ENCODE peak calls at places on chromosomes 12 and 14, in nine cellular contexts. One of them, this sample, is unnamed.

GRCh38 chr14:57865066-57865449 is 834 bp downstream of the SLC35F4 start:
- DNase-seq in esophagus squamous epithelium: no peak
- DNase-seq in gastrocnemius medialis: no peak
- DNase-seq in stomach: no peak
- DNase-seq in GM12878: no peak
- DNase-seq in body of pancreas: no peak
- DNase-seq in NB4: no peak
- DNase-seq in heart left ventricle: no peak
- DNase-seq in transverse colon: no peak
- DNase-seq in this sample: no peak

GRCh38 chr12:54725233-54725843 is 77.2 kb upstream of the DCD start:
- DNase-seq in esophagus squamous epithelium: no peak
- DNase-seq in gastrocnemius medialis: no peak
- DNase-seq in stomach: no peak
- DNase-seq in GM12878: no peak
- DNase-seq in body of pancreas: no peak
- DNase-seq in NB4: peak; percentile 53
- DNase-seq in heart left ventricle: no peak
- DNase-seq in transverse colon: no peak
- DNase-seq in this sample: no peak

GRCh38 chr14:91307652-91308051 is 63.1 kb upstream of the GPR68 start:
- DNase-seq in esophagus squamous epithelium: no peak
- DNase-seq in gastrocnemius medialis: no peak
- DNase-seq in stomach: no peak
- DNase-seq in GM12878: no peak
- DNase-seq in body of pancreas: no peak
- DNase-seq in NB4: no peak
- DNase-seq in heart left ventricle: no peak
- DNase-seq in transverse colon: no peak
- DNase-seq in this sample: no peak

GRCh38 chr14:33057585-33057984 is 118.9 kb downstream of the NPAS3 start:
- DNase-seq in esophagus squamous epithelium: no peak
- DNase-seq in gastrocnemius medialis: no peak
- DNase-seq in stomach: no peak
- DNase-seq in GM12878: no peak
- DNase-seq in body of pancreas: no peak
- DNase-seq in NB4: no peak
- DNase-seq in heart left ventricle: no peak
- DNase-seq in transverse colon: no peak
- DNase-seq in this sample: no peak

GRCh38 chr14:102220031-102220430 is 80.3 kb downstream of the WDR20 start:
- DNase-seq in esophagus squamous epithelium: no peak
- DNase-seq in gastrocnemius medialis: no peak
- DNase-seq in stomach: no peak
- DNase-seq in GM12878: peak; percentile 40
- DNase-seq in body of pancreas: no peak
- DNase-seq in NB4: no peak
- DNase-seq in heart left ventricle: no peak
- DNase-seq in transverse colon: no peak
- DNase-seq in this sample: no peak

GRCh38 chr12:125773033-125773432 is 707.8 kb downstream of the AACS start:
- DNase-seq in esophagus squamous epithelium: no peak
- DNase-seq in gastrocnemius medialis: no peak
- DNase-seq in stomach: no peak
- DNase-seq in GM12878: no peak
- DNase-seq in body of pancreas: no peak
- DNase-seq in NB4: peak; percentile 76
- DNase-seq in heart left ventricle: no peak
- DNase-seq in transverse colon: no peak
- DNase-seq in this sample: no peak

GRCh38 chr14:102474934-102475333 is 34.6 kb downstream of the ANKRD9 start:
- DNase-seq in esophagus squamous epithelium: no peak
- DNase-seq in gastrocnemius medialis: peak; percentile 86
- DNase-seq in stomach: peak; percentile 35
- DNase-seq in GM12878: no peak
- DNase-seq in body of pancreas: peak; percentile 27
- DNase-seq in NB4: no peak
- DNase-seq in heart left ventricle: peak; percentile 92
- DNase-seq in transverse colon: peak; percentile 47
- DNase-seq in this sample: no peak

GRCh38 chr14:37197421-37198272 is at the start of gene MIPOL1:
- DNase-seq in esophagus squamous epithelium: no peak
- DNase-seq in gastrocnemius medialis: peak; percentile 59
- DNase-seq in stomach: peak; percentile 88
- DNase-seq in GM12878: no peak
- DNase-seq in body of pancreas: peak; percentile 85
- DNase-seq in NB4: no peak
- DNase-seq in heart left ventricle: peak; percentile 91
- DNase-seq in transverse colon: peak; percentile 85
- DNase-seq in this sample: peak; percentile 93

GRCh38 chr14:60085085-60085484 is 6.6 kb upstream of the PCNX4 start:
- DNase-seq in esophagus squamous epithelium: no peak
- DNase-seq in gastrocnemius medialis: no peak
- DNase-seq in stomach: no peak
- DNase-seq in GM12878: no peak
- DNase-seq in body of pancreas: no peak
- DNase-seq in NB4: peak; percentile 32
- DNase-seq in heart left ventricle: no peak
- DNase-seq in transverse colon: no peak
- DNase-seq in this sample: no peak

GRCh38 chr12:105228494-105228893 is 7.5 kb downstream of the APPL2 start:
- DNase-seq in esophagus squamous epithelium: no peak
- DNase-seq in gastrocnemius medialis: no peak
- DNase-seq in stomach: no peak
- DNase-seq in GM12878: no peak
- DNase-seq in body of pancreas: no peak
- DNase-seq in NB4: no peak
- DNase-seq in heart left ventricle: no peak
- DNase-seq in transverse colon: no peak
- DNase-seq in this sample: no peak

GRCh38 chr14:23727566-23728335 is 91.6 kb downstream of the DHRS2 start:
- DNase-seq in esophagus squamous epithelium: no peak
- DNase-seq in gastrocnemius medialis: no peak
- DNase-seq in stomach: no peak
- DNase-seq in GM12878: no peak
- DNase-seq in body of pancreas: no peak
- DNase-seq in NB4: peak; percentile 60
- DNase-seq in heart left ventricle: no peak
- DNase-seq in transverse colon: no peak
- DNase-seq in this sample: no peak

GRCh38 chr12:47818701-47819543 is 781 bp downstream of the HDAC7 start:
- DNase-seq in esophagus squamous epithelium: no peak
- DNase-seq in gastrocnemius medialis: no peak
- DNase-seq in stomach: peak; percentile 49
- DNase-seq in GM12878: no peak
- DNase-seq in body of pancreas: peak; percentile 52
- DNase-seq in NB4: peak; percentile 69
- DNase-seq in heart left ventricle: peak; percentile 81
- DNase-seq in transverse colon: peak; percentile 77
- DNase-seq in this sample: no peak
- TF ChIP-seq CTCF in esophagus squamous epithelium: no peak
- TF ChIP-seq CTCF in gastrocnemius medialis: peak; percentile 40
- TF ChIP-seq CTCF in stomach: no peak
- TF ChIP-seq CTCF in GM12878: peak; percentile 34
- TF ChIP-seq CTCF in body of pancreas: peak; percentile 22
- TF ChIP-seq CTCF in NB4: peak; percentile 27
- TF ChIP-seq CTCF in heart left ventricle: no peak
- TF ChIP-seq CTCF in transverse colon: peak; percentile 21
- TF ChIP-seq CTCF in this sample: peak; percentile 33

GRCh38 chr12:25957898-25958253 is 606 bp upstream of the RASSF8 start:
- DNase-seq in esophagus squamous epithelium: no peak
- DNase-seq in gastrocnemius medialis: no peak
- DNase-seq in stomach: no peak
- DNase-seq in GM12878: no peak
- DNase-seq in body of pancreas: no peak
- DNase-seq in NB4: peak; percentile 56
- DNase-seq in heart left ventricle: no peak
- DNase-seq in transverse colon: no peak
- DNase-seq in this sample: no peak

GRCh38 chr12:25960176-25960575 is 1.7 kb downstream of the RASSF8 start:
- DNase-seq in esophagus squamous epithelium: no peak
- DNase-seq in gastrocnemius medialis: no peak
- DNase-seq in stomach: no peak
- DNase-seq in GM12878: no peak
- DNase-seq in body of pancreas: no peak
- DNase-seq in NB4: peak; percentile 82
- DNase-seq in heart left ventricle: peak; percentile 57
- DNase-seq in transverse colon: no peak
- DNase-seq in this sample: no peak

GRCh38 chr12:25959069-25959961 is 833 bp downstream of the RASSF8 start:
- DNase-seq in esophagus squamous epithelium: no peak
- DNase-seq in gastrocnemius medialis: peak; percentile 40
- DNase-seq in stomach: peak; percentile 27
- DNase-seq in GM12878: no peak
- DNase-seq in body of pancreas: peak; percentile 59
- DNase-seq in NB4: peak; percentile 81
- DNase-seq in heart left ventricle: peak; percentile 58
- DNase-seq in transverse colon: peak; percentile 31
- DNase-seq in this sample: no peak

GRCh38 chr12:25960926-25961325 is 2.4 kb downstream of the RASSF8 start:
- DNase-seq in esophagus squamous epithelium: no peak
- DNase-seq in gastrocnemius medialis: no peak
- DNase-seq in stomach: no peak
- DNase-seq in GM12878: no peak
- DNase-seq in body of pancreas: no peak
- DNase-seq in NB4: no peak
- DNase-seq in heart left ventricle: no peak
- DNase-seq in transverse colon: no peak
- DNase-seq in this sample: no peak

DNA sequence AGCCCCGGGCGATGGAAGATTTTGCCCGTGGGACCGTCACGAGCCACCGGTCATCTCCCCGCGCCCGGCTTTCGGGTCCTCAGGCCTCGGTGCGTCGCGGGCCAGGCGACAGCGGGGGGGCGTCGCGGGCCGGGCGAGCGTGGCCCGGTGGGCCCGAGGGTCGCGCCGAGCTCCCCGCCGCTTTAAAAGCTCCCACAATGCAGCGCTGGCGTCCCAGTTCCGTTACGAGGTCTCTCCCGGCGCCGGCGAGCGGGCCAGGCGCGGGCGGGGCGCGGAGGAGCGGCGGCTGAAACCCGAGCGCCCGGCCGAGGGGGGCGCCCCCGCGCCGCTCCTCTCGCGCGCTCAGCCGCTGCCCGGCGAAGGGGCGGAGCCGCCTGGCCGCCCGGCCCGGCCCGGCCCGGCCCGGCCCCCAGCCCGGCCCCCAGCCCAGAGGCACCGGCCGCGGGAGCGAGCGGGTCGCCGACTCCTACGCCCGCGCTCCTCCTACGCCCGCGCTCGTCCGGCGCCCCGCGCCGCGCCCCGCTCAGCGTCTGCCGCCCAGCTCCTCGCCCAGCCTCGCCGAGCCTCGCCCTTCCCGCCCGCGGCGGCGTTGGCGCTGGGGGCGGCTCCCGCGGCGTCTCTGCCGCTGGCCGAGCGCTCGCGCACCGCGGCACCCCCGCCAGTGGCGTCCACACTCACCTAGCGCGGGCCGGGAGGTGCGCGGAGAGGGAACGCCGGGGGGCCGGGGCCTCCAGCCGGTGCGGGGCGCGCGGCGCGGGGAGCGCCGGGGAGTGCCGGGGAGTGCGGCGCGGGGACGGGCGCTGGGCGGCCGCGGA is at the start of gene RASSF8:
- DNase-seq in esophagus squamous epithelium: no peak
- DNase-seq in gastrocnemius medialis: peak; percentile 48
- DNase-seq in stomach: peak; percentile 69
- DNase-seq in GM12878: no peak
- DNase-seq in body of pancreas: peak; percentile 77
- DNase-seq in NB4: peak; percentile 81
- DNase-seq in heart left ventricle: peak; percentile 88
- DNase-seq in transverse colon: peak; percentile 62
- DNase-seq in this sample: no peak
- TF ChIP-seq POLR2A in esophagus squamous epithelium: no peak
- TF ChIP-seq POLR2A in gastrocnemius medialis: peak; percentile 90
- TF ChIP-seq POLR2A in stomach: no peak
- TF ChIP-seq POLR2A in GM12878: no peak
- TF ChIP-seq POLR2A in body of pancreas: no peak
- TF ChIP-seq POLR2A in NB4: peak; percentile 14
- TF ChIP-seq POLR2A in heart left ventricle: peak; percentile 50
- TF ChIP-seq POLR2A in transverse colon: no peak
- TF ChIP-seq POLR2A in this sample: no peak

DNA sequence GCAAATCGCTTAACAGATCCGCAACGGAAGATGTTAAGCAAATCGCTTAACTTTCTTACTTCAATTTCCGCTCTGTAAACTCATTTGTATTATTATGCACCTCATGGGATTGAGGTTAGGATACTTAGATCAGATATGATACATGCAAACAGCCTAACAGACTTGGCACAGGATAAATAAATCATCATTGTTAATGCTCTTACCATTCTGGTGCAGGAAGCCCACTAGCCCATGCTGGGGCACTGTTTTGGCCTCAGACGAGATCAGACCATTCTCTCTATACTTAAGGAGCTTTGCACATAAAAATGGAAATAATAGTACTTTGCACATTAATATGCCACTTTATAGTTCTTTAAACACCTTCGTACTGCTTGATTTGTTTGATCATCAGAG is 445 bp downstream of the NCAPD2 start:
- DNase-seq in esophagus squamous epithelium: no peak
- DNase-seq in gastrocnemius medialis: no peak
- DNase-seq in stomach: no peak
- DNase-seq in GM12878: no peak
- DNase-seq in body of pancreas: no peak
- DNase-seq in NB4: no peak
- DNase-seq in heart left ventricle: no peak
- DNase-seq in transverse colon: no peak
- DNase-seq in this sample: no peak
- TF ChIP-seq CTCF in esophagus squamous epithelium: no peak
- TF ChIP-seq CTCF in gastrocnemius medialis: no peak
- TF ChIP-seq CTCF in stomach: no peak
- TF ChIP-seq CTCF in GM12878: no peak
- TF ChIP-seq CTCF in body of pancreas: no peak
- TF ChIP-seq CTCF in NB4: no peak
- TF ChIP-seq CTCF in heart left ventricle: no peak
- TF ChIP-seq CTCF in transverse colon: no peak
- TF ChIP-seq CTCF in this sample: no peak

GRCh38 chr14:69845787-69846186 is 33.4 kb upstream of the SMOC1 start:
- DNase-seq in esophagus squamous epithelium: no peak
- DNase-seq in gastrocnemius medialis: no peak
- DNase-seq in stomach: no peak
- DNase-seq in GM12878: no peak
- DNase-seq in body of pancreas: no peak
- DNase-seq in NB4: no peak
- DNase-seq in heart left ventricle: no peak
- DNase-seq in transverse colon: no peak
- DNase-seq in this sample: no peak

GRCh38 chr14:69844171-69844570 is 35.0 kb upstream of the SMOC1 start:
- DNase-seq in esophagus squamous epithelium: no peak
- DNase-seq in gastrocnemius medialis: no peak
- DNase-seq in stomach: no peak
- DNase-seq in GM12878: no peak
- DNase-seq in body of pancreas: no peak
- DNase-seq in NB4: no peak
- DNase-seq in heart left ventricle: no peak
- DNase-seq in transverse colon: no peak
- DNase-seq in this sample: no peak

GRCh38 chr14:69845050-69845581 is 34.1 kb upstream of the SMOC1 start:
- DNase-seq in esophagus squamous epithelium: no peak
- DNase-seq in gastrocnemius medialis: no peak
- DNase-seq in stomach: no peak
- DNase-seq in GM12878: no peak
- DNase-seq in body of pancreas: no peak
- DNase-seq in NB4: no peak
- DNase-seq in heart left ventricle: no peak
- DNase-seq in transverse colon: no peak
- DNase-seq in this sample: no peak

GRCh38 chr14:69839661-69840060 is 39.6 kb upstream of the SMOC1 start:
- DNase-seq in esophagus squamous epithelium: no peak
- DNase-seq in gastrocnemius medialis: no peak
- DNase-seq in stomach: no peak
- DNase-seq in GM12878: no peak
- DNase-seq in body of pancreas: no peak
- DNase-seq in NB4: no peak
- DNase-seq in heart left ventricle: no peak
- DNase-seq in transverse colon: no peak
- DNase-seq in this sample: no peak

GRCh38 chr14:69842671-69843407 is 36.4 kb upstream of the SMOC1 start:
- DNase-seq in esophagus squamous epithelium: no peak
- DNase-seq in gastrocnemius medialis: no peak
- DNase-seq in stomach: no peak
- DNase-seq in GM12878: no peak
- DNase-seq in body of pancreas: no peak
- DNase-seq in NB4: no peak
- DNase-seq in heart left ventricle: no peak
- DNase-seq in transverse colon: no peak
- DNase-seq in this sample: no peak
- TF ChIP-seq POLR2A in esophagus squamous epithelium: no peak
- TF ChIP-seq POLR2A in gastrocnemius medialis: no peak
- TF ChIP-seq POLR2A in stomach: no peak
- TF ChIP-seq POLR2A in GM12878: no peak
- TF ChIP-seq POLR2A in body of pancreas: no peak
- TF ChIP-seq POLR2A in NB4: no peak
- TF ChIP-seq POLR2A in heart left ventricle: no peak
- TF ChIP-seq POLR2A in transverse colon: no peak
- TF ChIP-seq POLR2A in this sample: no peak

This sample was measured in esophagus muscularis mucosa.